ENCODE peak calls at places on chromosomes 1 and 21, in seven cellular contexts. One of them, this sample, is unnamed.

GRCh38 chr21:43734830-43735229 is 15.9 kb downstream of the PDXK start:
- DNase-seq in kidney tubule cell: peak
- DNase-seq in cardiac fibroblast: no peak
- DNase-seq in MCF 10A: no peak
- DNase-seq in A172: peak
- DNase-seq in stimulated activated CD8-positive, alpha-beta memory T cell treated with anti-CD3 and anti-CD28 coated beads, Interleukin-7, amount 100 ng/mL, for 24 hours: no peak
- DNase-seq in activated T-helper 1 cell treated with anti-CD3 and anti-CD28 coated beads, Interleukin-12 subunit alpha, Interleukin-12 subunit beta, Interleukin-2, Interleukin-4 antibody, amounts not matched to agents 30 ng/mL and 10 ng/mL and 1 ng/mL, durations not matched to agents 14 hours and 24 hours and 36 hours: no peak
- DNase-seq in this sample: no peak

GRCh38 chr1:191240925-191241324 is 763.3 kb upstream of the BRINP3 start:
- DNase-seq in cardiac fibroblast: no peak
- DNase-seq in activated T-helper 1 cell treated with anti-CD3 and anti-CD28 coated beads, Interleukin-12 subunit alpha, Interleukin-12 subunit beta, Interleukin-2, Interleukin-4 antibody, amounts not matched to agents 30 ng/mL and 10 ng/mL and 1 ng/mL, durations not matched to agents 14 hours and 24 hours and 36 hours: no peak
- DNase-seq in kidney tubule cell: no peak
- DNase-seq in stimulated activated CD8-positive, alpha-beta memory T cell treated with anti-CD3 and anti-CD28 coated beads, Interleukin-7, amount 100 ng/mL, for 24 hours: no peak
- DNase-seq in A172: no peak
- DNase-seq in MCF 10A: peak
- DNase-seq in this sample: no peak

GRCh38 chr1:44787506-44787905 is 464 bp downstream of the BEST4 start:
- DNase-seq in MCF 10A: no peak
- DNase-seq in kidney tubule cell: no peak
- DNase-seq in activated T-helper 1 cell treated with anti-CD3 and anti-CD28 coated beads, Interleukin-12 subunit alpha, Interleukin-12 subunit beta, Interleukin-2, Interleukin-4 antibody, amounts not matched to agents 30 ng/mL and 10 ng/mL and 1 ng/mL, durations not matched to agents 14 hours and 24 hours and 36 hours: no peak
- DNase-seq in A172: no peak
- DNase-seq in stimulated activated CD8-positive, alpha-beta memory T cell treated with anti-CD3 and anti-CD28 coated beads, Interleukin-7, amount 100 ng/mL, for 24 hours: no peak
- DNase-seq in cardiac fibroblast: no peak
- DNase-seq in this sample: no peak

GRCh38 chr1:160085686-160086089 is 4.3 kb downstream of the KCNJ9 start:
- DNase-seq in cardiac fibroblast: peak
- DNase-seq in stimulated activated CD8-positive, alpha-beta memory T cell treated with anti-CD3 and anti-CD28 coated beads, Interleukin-7, amount 100 ng/mL, for 24 hours: peak
- DNase-seq in A172: peak
- DNase-seq in MCF 10A: peak
- DNase-seq in activated T-helper 1 cell treated with anti-CD3 and anti-CD28 coated beads, Interleukin-12 subunit alpha, Interleukin-12 subunit beta, Interleukin-2, Interleukin-4 antibody, amounts not matched to agents 30 ng/mL and 10 ng/mL and 1 ng/mL, durations not matched to agents 14 hours and 24 hours and 36 hours: peak
- DNase-seq in kidney tubule cell: peak
- DNase-seq in this sample: peak

GRCh38 chr21:44931137-44931500 is 8.7 kb upstream of the SLX9 start:
- DNase-seq in MCF 10A: peak
- DNase-seq in A172: no peak
- DNase-seq in stimulated activated CD8-positive, alpha-beta memory T cell treated with anti-CD3 and anti-CD28 coated beads, Interleukin-7, amount 100 ng/mL, for 24 hours: no peak
- DNase-seq in kidney tubule cell: no peak
- DNase-seq in activated T-helper 1 cell treated with anti-CD3 and anti-CD28 coated beads, Interleukin-12 subunit alpha, Interleukin-12 subunit beta, Interleukin-2, Interleukin-4 antibody, amounts not matched to agents 30 ng/mL and 10 ng/mL and 1 ng/mL, durations not matched to agents 14 hours and 24 hours and 36 hours: no peak
- DNase-seq in cardiac fibroblast: peak
- DNase-seq in this sample: no peak

GRCh38 chr1:87786861-87787548 is 458.3 kb downstream of the LMO4 start:
- DNase-seq in A172: no peak
- DNase-seq in MCF 10A: no peak
- DNase-seq in activated T-helper 1 cell treated with anti-CD3 and anti-CD28 coated beads, Interleukin-12 subunit alpha, Interleukin-12 subunit beta, Interleukin-2, Interleukin-4 antibody, amounts not matched to agents 30 ng/mL and 10 ng/mL and 1 ng/mL, durations not matched to agents 14 hours and 24 hours and 36 hours: no peak
- DNase-seq in cardiac fibroblast: no peak
- DNase-seq in stimulated activated CD8-positive, alpha-beta memory T cell treated with anti-CD3 and anti-CD28 coated beads, Interleukin-7, amount 100 ng/mL, for 24 hours: no peak
- DNase-seq in kidney tubule cell: no peak
- DNase-seq in this sample: no peak

GRCh38 chr21:35578831-35579470 is 481.4 kb downstream of the SETD4 start:
- DNase-seq in cardiac fibroblast: peak
- DNase-seq in kidney tubule cell: no peak
- DNase-seq in MCF 10A: peak
- DNase-seq in A172: no peak
- DNase-seq in activated T-helper 1 cell treated with anti-CD3 and anti-CD28 coated beads, Interleukin-12 subunit alpha, Interleukin-12 subunit beta, Interleukin-2, Interleukin-4 antibody, amounts not matched to agents 30 ng/mL and 10 ng/mL and 1 ng/mL, durations not matched to agents 14 hours and 24 hours and 36 hours: no peak
- DNase-seq in stimulated activated CD8-positive, alpha-beta memory T cell treated with anti-CD3 and anti-CD28 coated beads, Interleukin-7, amount 100 ng/mL, for 24 hours: no peak
- DNase-seq in this sample: no peak

GRCh38 chr1:53089478-53090226 is 27.6 kb downstream of the PODN start:
- DNase-seq in stimulated activated CD8-positive, alpha-beta memory T cell treated with anti-CD3 and anti-CD28 coated beads, Interleukin-7, amount 100 ng/mL, for 24 hours: no peak
- DNase-seq in activated T-helper 1 cell treated with anti-CD3 and anti-CD28 coated beads, Interleukin-12 subunit alpha, Interleukin-12 subunit beta, Interleukin-2, Interleukin-4 antibody, amounts not matched to agents 30 ng/mL and 10 ng/mL and 1 ng/mL, durations not matched to agents 14 hours and 24 hours and 36 hours: no peak
- DNase-seq in A172: no peak
- DNase-seq in MCF 10A: no peak
- DNase-seq in cardiac fibroblast: no peak
- DNase-seq in kidney tubule cell: peak
- DNase-seq in this sample: no peak

GRCh38 chr1:160942926-160943325 is 11.7 kb downstream of the ITLN2 start:
- DNase-seq in A172: no peak
- DNase-seq in cardiac fibroblast: no peak
- DNase-seq in stimulated activated CD8-positive, alpha-beta memory T cell treated with anti-CD3 and anti-CD28 coated beads, Interleukin-7, amount 100 ng/mL, for 24 hours: no peak
- DNase-seq in activated T-helper 1 cell treated with anti-CD3 and anti-CD28 coated beads, Interleukin-12 subunit alpha, Interleukin-12 subunit beta, Interleukin-2, Interleukin-4 antibody, amounts not matched to agents 30 ng/mL and 10 ng/mL and 1 ng/mL, durations not matched to agents 14 hours and 24 hours and 36 hours: no peak
- DNase-seq in MCF 10A: peak
- DNase-seq in kidney tubule cell: peak
- DNase-seq in this sample: no peak

GRCh38 chr21:46585191-46585953 is 19.5 kb downstream of the S100B start:
- DNase-seq in activated T-helper 1 cell treated with anti-CD3 and anti-CD28 coated beads, Interleukin-12 subunit alpha, Interleukin-12 subunit beta, Interleukin-2, Interleukin-4 antibody, amounts not matched to agents 30 ng/mL and 10 ng/mL and 1 ng/mL, durations not matched to agents 14 hours and 24 hours and 36 hours: no peak
- DNase-seq in cardiac fibroblast: no peak
- DNase-seq in A172: no peak
- DNase-seq in MCF 10A: peak
- DNase-seq in stimulated activated CD8-positive, alpha-beta memory T cell treated with anti-CD3 and anti-CD28 coated beads, Interleukin-7, amount 100 ng/mL, for 24 hours: no peak
- DNase-seq in kidney tubule cell: no peak
- DNase-seq in this sample: no peak

GRCh38 chr21:21813295-21813694 is 815.1 kb downstream of the NCAM2 start:
- DNase-seq in MCF 10A: no peak
- DNase-seq in kidney tubule cell: no peak
- DNase-seq in cardiac fibroblast: no peak
- DNase-seq in activated T-helper 1 cell treated with anti-CD3 and anti-CD28 coated beads, Interleukin-12 subunit alpha, Interleukin-12 subunit beta, Interleukin-2, Interleukin-4 antibody, amounts not matched to agents 30 ng/mL and 10 ng/mL and 1 ng/mL, durations not matched to agents 14 hours and 24 hours and 36 hours: no peak
- DNase-seq in stimulated activated CD8-positive, alpha-beta memory T cell treated with anti-CD3 and anti-CD28 coated beads, Interleukin-7, amount 100 ng/mL, for 24 hours: no peak
- DNase-seq in A172: no peak
- DNase-seq in this sample: no peak

GRCh38 chr1:25223471-25223870 is 8.8 kb downstream of the SYF2 start:
- DNase-seq in activated T-helper 1 cell treated with anti-CD3 and anti-CD28 coated beads, Interleukin-12 subunit alpha, Interleukin-12 subunit beta, Interleukin-2, Interleukin-4 antibody, amounts not matched to agents 30 ng/mL and 10 ng/mL and 1 ng/mL, durations not matched to agents 14 hours and 24 hours and 36 hours: no peak
- DNase-seq in cardiac fibroblast: peak
- DNase-seq in kidney tubule cell: no peak
- DNase-seq in A172: no peak
- DNase-seq in MCF 10A: no peak
- DNase-seq in stimulated activated CD8-positive, alpha-beta memory T cell treated with anti-CD3 and anti-CD28 coated beads, Interleukin-7, amount 100 ng/mL, for 24 hours: no peak
- DNase-seq in this sample: no peak

GRCh38 chr1:245361056-245361455 is 206.3 kb downstream of the KIF26B start:
- DNase-seq in A172: no peak
- DNase-seq in MCF 10A: no peak
- DNase-seq in kidney tubule cell: no peak
- DNase-seq in activated T-helper 1 cell treated with anti-CD3 and anti-CD28 coated beads, Interleukin-12 subunit alpha, Interleukin-12 subunit beta, Interleukin-2, Interleukin-4 antibody, amounts not matched to agents 30 ng/mL and 10 ng/mL and 1 ng/mL, durations not matched to agents 14 hours and 24 hours and 36 hours: no peak
- DNase-seq in cardiac fibroblast: no peak
- DNase-seq in stimulated activated CD8-positive, alpha-beta memory T cell treated with anti-CD3 and anti-CD28 coated beads, Interleukin-7, amount 100 ng/mL, for 24 hours: no peak
- DNase-seq in this sample: no peak

GRCh38 chr1:48817505-48818114 is 40.9 kb upstream of the BEND5 start:
- DNase-seq in MCF 10A: peak
- DNase-seq in kidney tubule cell: peak
- DNase-seq in cardiac fibroblast: peak
- DNase-seq in A172: peak
- DNase-seq in activated T-helper 1 cell treated with anti-CD3 and anti-CD28 coated beads, Interleukin-12 subunit alpha, Interleukin-12 subunit beta, Interleukin-2, Interleukin-4 antibody, amounts not matched to agents 30 ng/mL and 10 ng/mL and 1 ng/mL, durations not matched to agents 14 hours and 24 hours and 36 hours: no peak
- DNase-seq in stimulated activated CD8-positive, alpha-beta memory T cell treated with anti-CD3 and anti-CD28 coated beads, Interleukin-7, amount 100 ng/mL, for 24 hours: no peak
- DNase-seq in this sample: peak

GRCh38 chr1:47779613-47780012 is 217.6 kb downstream of the TRABD2B start:
- DNase-seq in A172: no peak
- DNase-seq in activated T-helper 1 cell treated with anti-CD3 and anti-CD28 coated beads, Interleukin-12 subunit alpha, Interleukin-12 subunit beta, Interleukin-2, Interleukin-4 antibody, amounts not matched to agents 30 ng/mL and 10 ng/mL and 1 ng/mL, durations not matched to agents 14 hours and 24 hours and 36 hours: no peak
- DNase-seq in kidney tubule cell: no peak
- DNase-seq in cardiac fibroblast: no peak
- DNase-seq in stimulated activated CD8-positive, alpha-beta memory T cell treated with anti-CD3 and anti-CD28 coated beads, Interleukin-7, amount 100 ng/mL, for 24 hours: no peak
- DNase-seq in MCF 10A: no peak
- DNase-seq in this sample: no peak

GRCh38 chr1:225847610-225848009 is 34.6 kb downstream of the TMEM63A start:
- DNase-seq in kidney tubule cell: peak
- DNase-seq in A172: no peak
- DNase-seq in activated T-helper 1 cell treated with anti-CD3 and anti-CD28 coated beads, Interleukin-12 subunit alpha, Interleukin-12 subunit beta, Interleukin-2, Interleukin-4 antibody, amounts not matched to agents 30 ng/mL and 10 ng/mL and 1 ng/mL, durations not matched to agents 14 hours and 24 hours and 36 hours: no peak
- DNase-seq in stimulated activated CD8-positive, alpha-beta memory T cell treated with anti-CD3 and anti-CD28 coated beads, Interleukin-7, amount 100 ng/mL, for 24 hours: no peak
- DNase-seq in MCF 10A: no peak
- DNase-seq in cardiac fibroblast: no peak
- DNase-seq in this sample: no peak